ENCODE peak calls at places on chromosome 16, in four cellular contexts. D, C, U and L are unnamed samples.

GRCh38 chr16:30771726-30772125 is 9.6 kb downstream of the RNF40 start:
- DNase-seq in C (no peak), U (no peak), D (no peak), L (no peak)

GRCh38 chr16:55488306-55488705 is 9.3 kb downstream of the MMP2 start:
- DNase-seq in U (no peak), C (no peak), D (no peak), L (peak)

GRCh38 chr16:30490210-30490609 is 17.7 kb downstream of the ITGAL start:
- DNase-seq in U (no peak), C (no peak), D (no peak), L (no peak)

GRCh38 chr16:89827383-89828198 is 684 bp upstream of the SPIRE2 start:
- DNase-seq in D (no peak), C (peak), U (no peak), L (peak)

GRCh38 chr16:23114131-23114904 is 34.9 kb downstream of the USP31 start:
- DNase-seq in C (no peak), U (no peak), D (peak), L (no peak)

GRCh38 chr16:28616636-28617035 is 6.8 kb upstream of the SULT1A1 start:
- DNase-seq in U (no peak), D (no peak), C (no peak), L (no peak)

GRCh38 chr16:23595246-23595950 is 718 bp downstream of the NDUFAB1 start:
- DNase-seq in D (no peak), U (no peak), C (peak), L (no peak)

GRCh38 chr16:49639739-49640388 is 216.0 kb downstream of the ZNF423 start:
- DNase-seq in U (peak), C (no peak), D (no peak), L (peak)

GRCh38 chr16:27772093-27772820 is 222.3 kb downstream of the KATNIP start:
- DNase-seq in U (no peak), D (no peak), C (no peak), L (no peak)

GRCh38 chr16:57619606-57620315 is 8.7 kb upstream of the ADGRG1 start:
- DNase-seq in D (no peak), U (no peak), C (no peak), L (no peak)

DNA sequence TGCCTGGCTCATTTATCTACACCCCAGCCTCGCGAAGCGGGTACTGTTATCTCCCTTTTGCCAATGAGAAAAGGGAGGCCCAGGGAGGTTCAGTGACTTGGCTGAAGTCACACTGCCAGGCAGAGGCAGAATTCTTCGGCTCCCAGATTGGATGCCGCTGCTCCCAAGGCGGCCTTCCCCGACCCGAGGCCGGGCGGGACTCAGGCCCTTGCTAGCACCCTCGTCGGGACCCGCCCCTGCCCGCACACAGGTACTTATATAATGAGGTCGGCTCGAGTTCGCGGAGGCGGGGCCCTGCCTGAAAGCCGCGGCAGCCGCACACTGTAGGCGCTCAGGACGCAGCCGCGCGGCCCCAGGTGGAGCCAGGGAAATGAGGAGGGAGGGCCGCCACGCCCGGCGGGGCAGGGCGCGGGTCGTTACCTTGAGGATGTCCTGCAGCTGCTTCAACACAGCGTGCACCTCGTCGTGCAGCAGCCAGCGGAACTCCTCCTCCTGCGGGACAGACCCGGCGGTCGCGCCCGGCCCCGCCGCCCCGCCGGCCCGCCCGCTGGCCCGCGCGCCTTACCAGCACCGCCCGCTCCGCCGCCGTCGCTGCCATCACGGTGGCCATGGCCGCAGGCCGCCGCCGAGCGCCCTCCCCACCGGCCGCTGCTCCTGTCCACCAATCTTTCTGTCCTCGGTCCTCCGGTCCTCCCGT is at the start of gene ROGDI:
- DNase-seq in U (peak), D (peak), C (peak), L (peak)
- TF ChIP-seq POLR2A in U (no peak), D (no peak), C (peak), L (no peak)

GRCh38 chr16:31888735-31889134 is 15.1 kb downstream of the ZNF267 start:
- DNase-seq in D (no peak), C (no peak), U (no peak), L (no peak)
- TF ChIP-seq POLR2A in D (no peak), C (no peak), U (no peak), L (no peak)

GRCh38 chr16:12826559-12826958 is 22.9 kb upstream of the CPPED1 start:
- DNase-seq in D (no peak), C (no peak), U (no peak), L (no peak)
- TF ChIP-seq POLR2A in D (no peak), C (no peak), U (no peak), L (no peak)

DNA sequence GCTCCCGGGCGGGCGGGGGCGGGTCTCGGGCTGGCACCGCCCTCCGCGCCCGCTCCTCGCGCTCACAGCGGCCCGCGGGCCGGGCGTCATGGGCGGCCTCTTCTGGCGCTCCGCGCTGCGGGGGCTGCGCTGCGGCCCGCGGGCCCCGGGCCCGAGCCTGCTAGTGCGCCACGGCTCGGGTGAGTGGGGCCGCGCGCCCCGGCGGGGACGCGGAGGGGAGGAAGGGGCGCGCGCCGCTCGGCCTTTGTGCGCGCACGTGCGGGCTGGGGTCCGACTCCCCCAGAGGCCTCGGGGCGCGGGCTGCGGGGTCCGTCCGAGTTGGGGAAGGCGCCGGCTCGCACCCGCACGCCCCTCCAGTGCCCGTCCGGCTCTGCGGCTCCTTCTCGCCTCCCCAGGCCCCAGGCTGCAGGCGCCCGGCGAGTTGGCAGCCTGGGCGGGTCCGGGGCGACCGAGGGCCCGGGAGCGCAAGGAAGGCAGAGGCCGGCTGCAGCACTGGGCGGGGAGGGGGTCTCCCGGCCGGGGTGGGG is at the start of gene NME4:
- DNase-seq in D (no peak), U (no peak), C (no peak), L (peak)
- TF ChIP-seq POLR2A in D (peak), U (no peak), C (peak), L (peak)

DNA sequence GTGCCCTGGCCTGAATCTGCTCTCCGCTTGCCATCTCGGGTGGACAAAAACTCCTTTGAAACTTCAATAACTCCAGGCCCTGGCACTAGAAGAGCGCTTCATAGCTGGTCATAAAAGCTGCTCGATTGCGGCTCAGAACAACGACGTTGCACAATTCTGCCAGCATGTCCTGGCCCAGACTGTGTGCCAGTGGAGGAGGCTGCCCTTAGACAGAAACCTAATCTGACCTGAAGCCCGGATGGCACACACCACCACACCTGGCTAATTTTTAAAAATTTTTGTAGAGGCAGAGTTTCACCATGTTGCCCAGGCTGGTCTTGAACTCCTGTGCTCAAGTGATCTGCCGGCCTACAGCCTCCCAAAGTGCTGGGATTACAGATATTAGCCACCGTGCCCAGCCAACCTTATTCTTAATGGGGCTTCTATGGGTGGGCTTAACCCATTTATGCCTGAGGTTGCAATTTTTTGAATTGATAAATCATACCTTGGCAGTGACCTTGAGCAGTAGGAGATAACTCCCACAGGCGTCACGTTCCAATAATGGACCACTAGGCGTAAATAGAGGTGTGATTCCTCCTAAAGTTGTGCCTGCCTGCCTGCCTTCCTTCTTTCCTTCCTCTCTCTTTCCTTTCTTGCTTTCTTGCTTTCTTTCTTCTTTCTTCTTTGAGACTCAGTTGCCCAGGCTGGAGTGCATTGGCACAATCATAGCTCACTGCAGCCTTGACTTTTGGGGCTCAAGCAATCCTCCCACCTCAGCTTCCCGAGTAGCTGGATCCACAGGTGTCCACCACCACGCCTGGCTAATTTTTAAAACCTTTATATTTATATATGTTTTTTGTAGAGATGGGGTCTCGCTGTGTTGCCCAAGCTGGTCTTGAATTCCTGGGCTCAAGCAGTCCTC is 1.1 kb upstream of the PPL start:
- DNase-seq in C (no peak), U (no peak), D (peak), L (no peak)
- TF ChIP-seq POLR2A in C (no peak), U (no peak), D (no peak), L (no peak)